ENCODE peak calls at places on chromosomes 6 and 20, in ten cellular contexts. C is AG04449, I is nephron progenitor cell, P is cardiac fibroblast, M is pancreas, D is HFF-Myc, J is transverse colon, O is fibroblast of lung, W is astrocyte of the spinal cord, V is coronary artery. B is an unnamed sample.

GRCh38 chr6:14453712-14454466 is 336.3 kb downstream of the CD83 start:
- DNase-seq in C (no peak), I (no peak), P (no peak), M (no peak), D (no peak), J (no peak), O (no peak), W (no peak), V (no peak), B (no peak)

GRCh38 chr6:1222426-1223311 is 89.2 kb upstream of the FOXQ1 start:
- DNase-seq in C (no peak), I (no peak), P (no peak), M (no peak), D (no peak), J (no peak), O (no peak), W (no peak), V (no peak), B (no peak)

GRCh38 chr6:2531426-2532208 is 219.1 kb downstream of the MYLK4 start:
- DNase-seq in C (peak), I (no peak), P (peak), M (no peak), D (peak), J (no peak), O (peak), W (peak), V (no peak), B (no peak)

GRCh38 chr6:13487122-13488014 is at the start of gene GFOD1:
- DNase-seq in C (no peak), I (peak), P (peak), M (peak), D (no peak), J (peak), O (peak), W (peak), V (peak), B (peak)

GRCh38 chr6:79239538-79240168 is 5.2 kb upstream of the HMGN3 start:
- DNase-seq in C (no peak), I (no peak), P (no peak), M (no peak), D (no peak), J (no peak), O (no peak), W (no peak), V (no peak), B (peak)

GRCh38 chr6:166236586-166236985 is 68.9 kb upstream of the TBXT start:
- DNase-seq in C (no peak), I (no peak), P (no peak), M (no peak), D (no peak), J (no peak), O (no peak), W (no peak), V (no peak), B (peak)

GRCh38 chr6:133648576-133648975 is 240.3 kb upstream of the TCF21 start:
- DNase-seq in C (no peak), I (no peak), P (peak), M (no peak), D (no peak), J (no peak), O (peak), W (no peak), V (no peak), B (no peak)

GRCh38 chr20:47922280-47922675 is 137.0 kb upstream of the SULF2 start:
- DNase-seq in C (peak), I (no peak), P (peak), M (no peak), D (no peak), J (no peak), O (peak), W (no peak), V (no peak), B (no peak)

GRCh38 chr6:130717657-130718056 is 109.5 kb upstream of the SMLR1 start:
- DNase-seq in C (no peak), I (no peak), P (no peak), M (no peak), D (no peak), J (no peak), O (peak), W (peak), V (no peak), B (no peak)

GRCh38 chr6:99219788-99220187 is 129.7 kb downstream of the FAXC start:
- DNase-seq in C (no peak), I (peak), P (no peak), M (no peak), D (no peak), J (no peak), O (no peak), W (no peak), V (no peak), B (peak)

GRCh38 chr6:148112851-148113319 is 229.8 kb upstream of the SASH1 start:
- DNase-seq in C (no peak), I (no peak), P (no peak), M (no peak), D (no peak), J (no peak), O (no peak), W (no peak), V (no peak), B (no peak)

GRCh38 chr6:97294451-97294850 is 11.4 kb upstream of the MMS22L start:
- DNase-seq in C (peak), I (no peak), P (peak), M (no peak), D (no peak), J (no peak), O (peak), W (peak), V (no peak), B (no peak)

GRCh38 chr6:82270791-82271392 is 23.3 kb upstream of the IBTK start:
- DNase-seq in C (no peak), I (no peak), P (peak), M (no peak), D (no peak), J (no peak), O (peak), W (peak), V (no peak), B (peak)

GRCh38 chr6:37205189-37205996 is 35.4 kb downstream of the PIM1 start:
- DNase-seq in C (no peak), I (no peak), P (no peak), M (no peak), D (no peak), J (no peak), O (no peak), W (no peak), V (no peak), B (peak)

GRCh38 chr6:155273438-155273837 is 9.6 kb downstream of the CLDN20 start:
- DNase-seq in C (peak), I (peak), P (peak), M (no peak), D (peak), J (no peak), O (peak), W (peak), V (no peak), B (no peak)

GRCh38 chr6:101181006-101181405 is 212.5 kb upstream of the GRIK2 start:
- DNase-seq in C (no peak), I (no peak), P (no peak), M (no peak), D (no peak), J (no peak), O (no peak), W (no peak), V (no peak), B (no peak)

GRCh38 chr20:62588458-62589149 is 53.7 kb upstream of the SLCO4A1 start:
- DNase-seq in C (no peak), I (no peak), P (peak), M (no peak), D (no peak), J (no peak), O (peak), W (no peak), V (no peak), B (no peak)

GRCh38 chr20:9035129-9035528 is 33.8 kb upstream of the PLCB4 start:
- DNase-seq in C (peak), I (no peak), P (peak), M (no peak), D (peak), J (no peak), O (peak), W (peak), V (peak), B (no peak)

GRCh38 chr6:7540595-7540994 is 876 bp upstream of the DSP start:
- DNase-seq in C (no peak), I (peak), P (peak), M (no peak), D (no peak), J (no peak), O (peak), W (no peak), V (no peak), B (no peak)

GRCh38 chr20:7742479-7742878 is 197.8 kb downstream of the HAO1 start:
- DNase-seq in C (no peak), I (no peak), P (peak), M (no peak), D (peak), J (no peak), O (peak), W (peak), V (no peak), B (no peak)

GRCh38 chr20:18802012-18802634 is 11.5 kb upstream of the SCP2D1 start:
- DNase-seq in C (no peak), I (no peak), P (no peak), M (no peak), D (no peak), J (no peak), O (no peak), W (no peak), V (no peak), B (peak)

GRCh38 chr6:90859612-90860011 is 272.7 kb upstream of the MAP3K7 start:
- DNase-seq in C (no peak), I (no peak), P (no peak), M (no peak), D (no peak), J (no peak), O (no peak), W (no peak), V (no peak), B (no peak)

GRCh38 chr6:39009476-39009875 is 39.1 kb upstream of the GLP1R start:
- DNase-seq in C (no peak), I (no peak), P (no peak), M (no peak), D (no peak), J (no peak), O (no peak), W (no peak), V (no peak), B (no peak)

GRCh38 chr6:67630146-67630545 is 1004.9 kb upstream of the ADGRB3 start:
- DNase-seq in C (peak), I (no peak), P (peak), M (no peak), D (peak), J (no peak), O (peak), W (peak), V (no peak), B (no peak)

GRCh38 chr20:43458422-43458924 is 777 bp downstream of the SRSF6 start:
- DNase-seq in C (no peak), I (no peak), P (no peak), M (no peak), D (no peak), J (no peak), O (peak), W (no peak), V (no peak), B (peak)

GRCh38 chr6:120876405-120876804 is 457.9 kb downstream of the TBC1D32 start:
- DNase-seq in C (no peak), I (no peak), P (no peak), M (no peak), D (no peak), J (no peak), O (no peak), W (no peak), V (no peak), B (no peak)

GRCh38 chr20:19125508-19125907 is 86.9 kb upstream of the SLC24A3 start:
- DNase-seq in C (no peak), I (no peak), P (no peak), M (no peak), D (no peak), J (no peak), O (no peak), W (no peak), V (no peak), B (no peak)

GRCh38 chr6:121998631-121999030 is 400.8 kb upstream of the HSF2 start:
- DNase-seq in C (no peak), I (no peak), P (no peak), M (no peak), D (no peak), J (no peak), O (no peak), W (no peak), V (no peak), B (no peak)

GRCh38 chr6:72933216-72933615 is 292.1 kb downstream of the KHDC1L start:
- DNase-seq in C (no peak), I (no peak), P (no peak), M (no peak), D (no peak), J (no peak), O (no peak), W (no peak), V (no peak), B (no peak)

GRCh38 chr20:47125553-47126373 is 230.7 kb downstream of the ZMYND8 start:
- DNase-seq in C (no peak), I (no peak), P (peak), M (no peak), D (no peak), J (no peak), O (peak), W (no peak), V (no peak), B (no peak)

GRCh38 chr20:37326666-37327065 is 19.3 kb upstream of the SRC start:
- DNase-seq in C (no peak), I (no peak), P (no peak), M (no peak), D (no peak), J (no peak), O (no peak), W (no peak), V (no peak), B (no peak)

GRCh38 chr20:62246872-62247652 is 8.7 kb downstream of the OSBPL2 start:
- DNase-seq in C (no peak), I (no peak), P (no peak), M (no peak), D (no peak), J (no peak), O (no peak), W (no peak), V (no peak), B (no peak)

GRCh38 chr20:39269031-39269461 is 306.9 kb downstream of the DHX35 start:
- DNase-seq in C (no peak), I (peak), P (peak), M (peak), D (no peak), J (peak), O (peak), W (peak), V (no peak), B (peak)

GRCh38 chr6:137233561-137234504 is 14.6 kb upstream of the IFNGR1 start:
- DNase-seq in C (peak), I (no peak), P (peak), M (no peak), D (no peak), J (no peak), O (peak), W (peak), V (no peak), B (no peak)

GRCh38 chr20:38962898-38963484 is 847 bp downstream of the DHX35 start:
- DNase-seq in C (no peak), I (no peak), P (no peak), M (no peak), D (no peak), J (no peak), O (no peak), W (no peak), V (no peak), B (no peak)

GRCh38 chr6:105592329-105592728 is 189.4 kb upstream of the PREP start:
- DNase-seq in C (no peak), I (no peak), P (peak), M (no peak), D (peak), J (no peak), O (peak), W (peak), V (no peak), B (no peak)

GRCh38 chr20:25285856-25286798 is 38.2 kb downstream of the PYGB start:
- DNase-seq in C (no peak), I (no peak), P (no peak), M (peak), D (no peak), J (peak), O (no peak), W (no peak), V (no peak), B (no peak)

GRCh38 chr6:83592770-83593394 is 80.5 kb downstream of the PRSS35 start:
- DNase-seq in C (no peak), I (no peak), P (peak), M (no peak), D (peak), J (no peak), O (peak), W (no peak), V (no peak), B (peak)

GRCh38 chr20:42024653-42025052 is 406.5 kb upstream of the CHD6 start:
- DNase-seq in C (no peak), I (peak), P (no peak), M (no peak), D (no peak), J (no peak), O (no peak), W (no peak), V (no peak), B (no peak)

GRCh38 chr20:42020316-42020715 is 402.1 kb upstream of the CHD6 start:
- DNase-seq in C (no peak), I (no peak), P (no peak), M (no peak), D (no peak), J (no peak), O (no peak), W (no peak), V (no peak), B (no peak)

GRCh38 chr20:42018979-42019378 is 400.8 kb upstream of the CHD6 start:
- DNase-seq in C (no peak), I (no peak), P (no peak), M (no peak), D (no peak), J (no peak), O (no peak), W (no peak), V (no peak), B (no peak)
- TF ChIP-seq CTCF in C (no peak), I (no peak), P (no peak), M (no peak), D (no peak), J (no peak), O (no peak), W (no peak), V (no peak), B (no peak)

DNA sequence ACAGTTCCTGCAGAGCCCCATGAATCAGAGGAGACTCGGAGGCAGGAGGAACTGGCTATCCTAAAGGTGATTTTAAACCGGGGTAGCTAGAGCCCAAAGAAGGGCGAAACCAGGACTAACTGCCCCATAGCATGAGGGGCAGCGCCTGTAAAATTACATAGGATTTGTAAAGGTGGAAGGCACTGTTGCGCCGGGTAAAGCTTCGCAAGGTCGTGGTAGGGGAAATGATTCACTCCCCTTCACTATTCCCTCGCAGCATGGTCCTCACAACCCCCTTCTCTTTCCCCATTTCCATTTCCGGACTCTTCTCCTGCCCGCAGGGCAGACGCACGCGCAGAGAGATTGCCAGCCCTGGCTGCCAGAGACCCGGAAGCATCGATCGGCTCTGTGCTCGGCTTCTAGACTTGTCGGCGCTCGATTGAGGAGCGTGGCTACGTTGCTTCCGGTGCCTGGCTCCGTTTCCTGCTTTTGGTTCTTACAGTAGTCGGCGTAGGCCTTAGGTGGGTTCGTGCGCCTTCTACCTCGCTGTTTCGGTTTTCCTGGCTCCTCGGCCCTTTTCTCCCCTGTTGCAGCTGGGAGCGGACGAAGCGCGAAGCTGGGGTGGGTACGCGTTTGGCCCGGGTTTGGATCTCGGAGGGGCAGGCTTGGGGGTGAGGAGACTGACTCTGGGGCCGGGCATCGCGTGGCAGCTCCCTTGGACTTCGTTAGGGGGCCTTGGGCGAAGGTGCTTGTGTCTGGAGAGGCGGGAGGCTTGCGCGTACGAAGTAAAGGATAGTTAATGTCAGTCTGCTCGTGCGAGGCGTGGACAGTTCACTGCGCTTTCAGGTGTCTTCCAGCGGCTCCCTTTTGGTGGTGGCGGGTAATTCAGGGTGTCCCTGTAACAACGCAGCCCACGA is at the start of gene SNRPB2:
- DNase-seq in C (peak), I (peak), P (peak), M (peak), D (peak), J (peak), O (peak), W (peak), V (peak), B (peak)
- TF ChIP-seq CTCF in C (no peak), I (no peak), P (no peak), M (no peak), D (no peak), J (no peak), O (no peak), W (no peak), V (no peak), B (no peak)

GRCh38 chr6:168371635-168371988 is 52.0 kb upstream of the DACT2 start:
- DNase-seq in C (no peak), I (no peak), P (no peak), M (no peak), D (no peak), J (no peak), O (no peak), W (no peak), V (no peak), B (no peak)

GRCh38 chr6:168371185-168371584 is 51.6 kb upstream of the DACT2 start:
- DNase-seq in C (no peak), I (no peak), P (no peak), M (peak), D (no peak), J (no peak), O (no peak), W (no peak), V (no peak), B (no peak)

GRCh38 chr6:168369776-168370175 is 50.2 kb upstream of the DACT2 start:
- DNase-seq in C (no peak), I (no peak), P (no peak), M (peak), D (no peak), J (no peak), O (no peak), W (no peak), V (no peak), B (no peak)

GRCh38 chr6:168368971-168369370 is 49.4 kb upstream of the DACT2 start:
- DNase-seq in C (no peak), I (no peak), P (no peak), M (peak), D (no peak), J (no peak), O (no peak), W (no peak), V (no peak), B (no peak)

GRCh38 chr6:168370310-168370991 is 50.9 kb upstream of the DACT2 start:
- DNase-seq in C (no peak), I (peak), P (peak), M (peak), D (no peak), J (peak), O (no peak), W (no peak), V (peak), B (peak)
- TF ChIP-seq CTCF in C (peak), I (peak), P (peak), M (peak), D (peak), J (peak), O (peak), W (peak), V (peak), B (peak)

GRCh38 chr6:160930547-160931377 is 60.8 kb upstream of the MAP3K4 start:
- DNase-seq in C (peak), I (peak), P (peak), M (peak), D (peak), J (peak), O (peak), W (peak), V (peak), B (peak)

GRCh38 chr6:160929831-160930230 is 61.7 kb upstream of the MAP3K4 start:
- DNase-seq in C (no peak), I (no peak), P (no peak), M (no peak), D (no peak), J (no peak), O (no peak), W (no peak), V (no peak), B (no peak)

GRCh38 chr6:160927416-160927815 is 64.2 kb upstream of the MAP3K4 start:
- DNase-seq in C (no peak), I (no peak), P (no peak), M (no peak), D (no peak), J (no peak), O (no peak), W (no peak), V (no peak), B (no peak)

GRCh38 chr6:160931378-160932343 is 59.9 kb upstream of the MAP3K4 start:
- DNase-seq in C (no peak), I (no peak), P (no peak), M (no peak), D (no peak), J (no peak), O (peak), W (peak), V (no peak), B (no peak)

GRCh38 chr6:160926281-160927276 is 65.0 kb upstream of the MAP3K4 start:
- DNase-seq in C (no peak), I (no peak), P (no peak), M (no peak), D (no peak), J (no peak), O (no peak), W (no peak), V (no peak), B (no peak)
- TF ChIP-seq CTCF in C (no peak), I (no peak), P (no peak), M (no peak), D (no peak), J (no peak), O (no peak), W (no peak), V (no peak), B (no peak)